ENCODE peak calls at places on chromosomes 13 and 19, in four cellular contexts. V is stimulated activated CD8-positive, alpha-beta memory T cell treated with anti-CD3 and anti-CD28 coated beads, Interleukin-15, amount 100 ng/mL, for 1 hour; Y is hippocampal formation; A is SK-N-DZ. W is an unnamed sample.

GRCh38 chr19:6273701-6274601 is 5.8 kb downstream of the MLLT1 start:
- DNase-seq in V (no peak), Y (peak), A (peak), W (no peak)

GRCh38 chr13:78102121-78102677 is 183.6 kb upstream of the EDNRB start:
- DNase-seq in V (no peak), Y (no peak), A (no peak), W (no peak)

GRCh38 chr19:1161716-1162115 is 12.4 kb downstream of the SBNO2 start:
- DNase-seq in V (no peak), Y (no peak), A (no peak), W (no peak)

GRCh38 chr19:6062274-6062673 is 48.0 kb downstream of the RFX2 start:
- DNase-seq in V (no peak), Y (no peak), A (no peak), W (no peak)

GRCh38 chr13:109900723-109901122 is 114.3 kb upstream of the IRS2 start:
- DNase-seq in V (no peak), Y (no peak), A (no peak), W (no peak)

GRCh38 chr13:35388979-35389378 is 87.5 kb downstream of the MAB21L1 start:
- DNase-seq in V (no peak), Y (no peak), A (peak), W (no peak)

GRCh38 chr19:46137915-46138473 is 10.0 kb upstream of the IGFL2 start:
- DNase-seq in V (no peak), Y (no peak), A (no peak), W (no peak)

GRCh38 chr19:51127755-51128154 is 3.0 kb downstream of the SIGLEC9 start:
- DNase-seq in V (no peak), Y (no peak), A (no peak), W (no peak)

GRCh38 chr19:34556500-34556899 is 74.9 kb downstream of the WTIP start:
- DNase-seq in V (no peak), Y (peak), A (peak), W (no peak)

GRCh38 chr19:16067205-16067938 is 8.9 kb upstream of the TPM4 start:
- DNase-seq in V (no peak), Y (no peak), A (no peak), W (peak)

GRCh38 chr19:22144394-22144793 is 52.4 kb downstream of the ZNF676 start:
- DNase-seq in V (no peak), Y (no peak), A (peak), W (no peak)